ENCODE peak calls at places on chromosomes 11 and 22, in four cellular contexts. T is PC-3, N is neural progenitor cell, W is HCT116. K is an unnamed sample. For H3K36me3 and H3K4me1, the result is how much of the 10 kb centered on the place peaks cover.

GRCh38 chr11:94519478-94520084 is 7.3 kb downstream of the C11orf97 start:
- DNase-seq in N (peak), W (peak), T (peak), K (no peak)

GRCh38 chr11:85685131-85685819 is 720 bp downstream of the CCDC89 start:
- DNase-seq in W (no peak), T (no peak), N (no peak), K (peak)

GRCh38 chr11:126059238-126059761 is 3.4 kb downstream of the CDON start:
- DNase-seq in T (no peak), W (no peak), N (peak), K (no peak)

GRCh38 chr11:13939952-13940610 is 22.4 kb upstream of the SPON1 start:
- DNase-seq in N (no peak), T (peak), W (peak), K (no peak)

GRCh38 chr11:10021563-10021962 is 272.5 kb downstream of the SBF2 start:
- DNase-seq in W (no peak), N (no peak), T (no peak), K (no peak)

GRCh38 chr11:2099523-2100316 is 39.5 kb downstream of the IGF2 start:
- DNase-seq in N (no peak), W (no peak), T (peak), K (no peak)

GRCh38 chr11:36928621-36929020 is 330.6 kb upstream of the RAG2 start:
- DNase-seq in N (no peak), T (no peak), W (no peak), K (no peak)

GRCh38 chr11:29319231-29319630 is 697.6 kb downstream of the KCNA4 start:
- DNase-seq in N (no peak), T (no peak), W (no peak), K (no peak)

GRCh38 chr11:84476581-84476980 is 1150.6 kb downstream of the DLG2 start:
- DNase-seq in T (no peak), W (no peak), N (peak), K (peak)

GRCh38 chr11:87299041-87299481 is 261.3 kb downstream of the TMEM135 start:
- DNase-seq in N (no peak), T (peak), W (no peak), K (no peak)

GRCh38 chr22:24761888-24762675 is 12.4 kb downstream of the PIWIL3 start:
- DNase-seq in W (no peak), N (no peak), T (no peak), K (no peak)

GRCh38 chr11:122235615-122236014 is 119.6 kb upstream of the BLID start:
- DNase-seq in N (no peak), W (no peak), T (peak), K (no peak)

GRCh38 chr11:905952-906351 is 4.7 kb downstream of the CHID1 start:
- DNase-seq in T (no peak), W (no peak), N (no peak), K (no peak)

GRCh38 chr11:29127456-29127855 is 889.4 kb downstream of the KCNA4 start:
- DNase-seq in W (no peak), T (no peak), N (no peak), K (no peak)

GRCh38 chr11:6833329-6833728 is 12.2 kb upstream of the OR10A5 start:
- DNase-seq in T (no peak), W (no peak), N (no peak), K (no peak)

GRCh38 chr22:28141614-28142013 is 222.6 kb upstream of the PITPNB start:
- DNase-seq in T (peak), W (no peak), N (no peak), K (no peak)

GRCh38 chr11:86508604-86509471 is 134.2 kb downstream of the CCDC81 start:
- DNase-seq in T (peak), N (no peak), W (no peak), K (no peak)

GRCh38 chr11:57255618-57256017 is 18.6 kb upstream of the APLNR start:
- DNase-seq in T (peak), W (no peak), N (no peak), K (no peak)

GRCh38 chr11:73961321-73961720 is 10.5 kb downstream of the DNAJB13 start:
- DNase-seq in N (no peak), W (no peak), T (peak), K (no peak)

GRCh38 chr11:415640-416041 is 842 bp upstream of the SIGIRR start:
- DNase-seq in T (no peak), N (no peak), W (no peak), K (no peak)

GRCh38 chr11:116512841-116513240 is 259.9 kb downstream of the BUD13 start:
- DNase-seq in N (no peak), T (no peak), W (no peak), K (no peak)

GRCh38 chr22:50486561-50487289 is at the start of gene MIOX:
- DNase-seq in N (no peak), W (no peak), T (no peak), K (peak)

GRCh38 chr11:108558222-108558621 is 35.3 kb downstream of the EXPH5 start:
- DNase-seq in T (no peak), W (no peak), N (no peak), K (no peak)

GRCh38 chr22:26617251-26618199 is at the start of gene CRYBB1:
- DNase-seq in N (peak), T (no peak), W (no peak), K (no peak)

GRCh38 chr11:64896448-64897022 is 18.1 kb upstream of the EHD1 start:
- DNase-seq in T (no peak), N (no peak), W (no peak), K (no peak)

GRCh38 chr22:48794906-48795305 is 1032.8 kb downstream of the BRD1 start:
- DNase-seq in N (no peak), W (no peak), T (no peak), K (no peak)

GRCh38 chr11:6646040-6646439 is 9.6 kb downstream of the DCHS1 start:
- DNase-seq in W (no peak), N (no peak), T (no peak), K (no peak)

GRCh38 chr22:29216873-29217666 is 11.4 kb downstream of the EMID1 start:
- DNase-seq in W (no peak), N (no peak), T (no peak), K (no peak)

GRCh38 chr11:94873910-94874575 is 99.3 kb downstream of the CWC15 start:
- DNase-seq in W (no peak), T (no peak), N (no peak), K (no peak)

GRCh38 chr11:119027561-119028345 is 2.9 kb downstream of the SLC37A4 start:
- DNase-seq in W (no peak), N (no peak), T (no peak), K (no peak)

GRCh38 chr22:25039754-25040153 is 87.2 kb downstream of the KIAA1671 start:
- DNase-seq in T (no peak), N (no peak), W (no peak), K (no peak)

GRCh38 chr11:17171916-17172315 is 35.9 kb downstream of the PIK3C2A start:
- DNase-seq in N (no peak), T (no peak), W (no peak), K (no peak)

GRCh38 chr11:70206977-70207376 is 3.9 kb downstream of the FADD start:
- DNase-seq in T (no peak), N (no peak), W (no peak), K (no peak)

DNA sequence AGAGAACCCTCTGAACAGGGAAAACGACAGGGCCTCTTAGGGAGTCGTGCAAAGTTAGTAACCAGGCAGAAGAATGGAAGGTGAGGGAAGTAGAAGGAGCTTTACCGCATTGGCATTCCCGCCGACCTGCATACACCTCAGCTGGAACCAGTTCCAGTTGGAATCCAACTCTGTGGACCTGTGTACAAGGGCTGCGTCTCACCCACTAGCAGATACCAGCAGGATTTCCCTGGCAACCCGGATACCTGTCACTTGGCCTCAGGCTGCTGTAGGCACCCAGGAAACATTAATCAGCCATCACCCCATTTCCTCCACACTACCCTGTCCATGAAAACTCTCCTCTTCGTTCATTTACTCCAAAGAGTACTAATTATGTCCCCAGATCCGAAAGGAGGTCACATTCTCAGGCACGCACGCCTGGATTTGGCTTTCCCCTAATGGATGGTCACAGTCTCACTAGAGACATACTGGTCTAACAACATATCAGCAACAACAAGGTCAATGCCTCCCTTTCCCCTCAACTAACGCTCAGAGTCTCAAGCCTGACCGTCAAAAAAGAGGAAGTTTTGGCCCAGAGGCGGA is 842 bp downstream of the ARFGAP2 start:
- DNase-seq in N (no peak), W (no peak), T (peak), K (no peak)
- H3K36me3 ChIP-seq in N (under half), W (under half), T (under half), K (under half)

GRCh38 chr11:68308068-68308467 is 4.3 kb upstream of the LRP5 start:
- DNase-seq in T (no peak), N (no peak), W (no peak), K (no peak)
- H3K4me3 ChIP-seq in T (no peak), N (no peak), W (no peak), K (no peak)

GRCh38 chr11:130114281-130114680 is 44.6 kb downstream of the APLP2 start:
- DNase-seq in W (no peak), N (no peak), T (no peak), K (no peak)
- H3K4me1 ChIP-seq in W (under half), N (under half), T (under half), K (under half)

DNA sequence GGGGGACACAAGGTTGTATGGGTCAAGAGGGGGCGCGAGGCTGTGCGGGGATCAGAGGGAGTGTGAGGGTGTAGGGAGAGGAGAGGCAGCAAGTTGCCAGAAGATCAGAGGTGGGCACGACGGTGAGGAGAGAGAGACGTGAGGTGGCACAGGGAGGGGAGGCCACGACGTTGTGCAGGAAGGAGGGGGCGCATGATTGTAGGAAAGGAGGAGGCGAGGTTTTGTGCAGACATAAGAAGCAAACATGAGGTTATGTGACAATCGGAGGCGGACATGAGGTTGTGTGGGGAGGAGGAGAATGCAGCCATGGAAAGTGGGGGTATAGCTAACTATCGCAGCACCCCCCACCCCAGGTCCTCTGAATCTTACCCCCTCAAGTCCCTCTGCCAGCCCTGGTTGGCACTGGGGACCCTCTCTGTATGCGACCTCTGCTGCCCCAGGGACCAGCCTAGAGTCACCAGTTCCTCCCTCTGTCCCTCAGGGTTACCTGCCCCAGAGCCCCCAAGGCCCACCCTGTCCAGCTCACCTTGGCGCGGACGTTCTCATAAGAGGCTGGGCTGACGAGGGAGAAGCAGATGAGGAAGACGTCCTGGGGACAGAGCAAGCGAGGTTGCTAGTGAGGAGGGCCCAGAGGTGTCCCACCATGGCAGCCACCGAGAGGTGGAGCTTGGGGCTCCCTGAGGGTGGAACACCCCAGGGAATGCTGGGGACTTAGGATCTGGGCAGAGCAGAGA is 12.5 kb downstream of the RAC2 start:
- DNase-seq in T (no peak), W (no peak), N (no peak), K (no peak)
- H3K36me3 ChIP-seq in T (under half), W (under half), N (under half), K (under half)

GRCh38 chr22:37565830-37566229 is 5.5 kb downstream of the CDC42EP1 start:
- DNase-seq in N (no peak), T (no peak), W (no peak), K (no peak)

GRCh38 chr22:37566903-37567798 is 6.9 kb downstream of the CDC42EP1 start:
- DNase-seq in N (peak), T (peak), W (peak), K (peak)

GRCh38 chr22:37567991-37568390 is 7.7 kb downstream of the CDC42EP1 start:
- DNase-seq in N (no peak), W (no peak), T (no peak), K (no peak)

GRCh38 chr22:37568448-37569008 is 8.2 kb downstream of the CDC42EP1 start:
- DNase-seq in N (no peak), W (no peak), T (no peak), K (no peak)

GRCh38 chr22:37566329-37566837 is 6.1 kb downstream of the CDC42EP1 start:
- DNase-seq in W (no peak), N (no peak), T (no peak), K (no peak)
- H3K4me3 ChIP-seq in W (no peak), N (no peak), T (no peak), K (no peak)

DNA sequence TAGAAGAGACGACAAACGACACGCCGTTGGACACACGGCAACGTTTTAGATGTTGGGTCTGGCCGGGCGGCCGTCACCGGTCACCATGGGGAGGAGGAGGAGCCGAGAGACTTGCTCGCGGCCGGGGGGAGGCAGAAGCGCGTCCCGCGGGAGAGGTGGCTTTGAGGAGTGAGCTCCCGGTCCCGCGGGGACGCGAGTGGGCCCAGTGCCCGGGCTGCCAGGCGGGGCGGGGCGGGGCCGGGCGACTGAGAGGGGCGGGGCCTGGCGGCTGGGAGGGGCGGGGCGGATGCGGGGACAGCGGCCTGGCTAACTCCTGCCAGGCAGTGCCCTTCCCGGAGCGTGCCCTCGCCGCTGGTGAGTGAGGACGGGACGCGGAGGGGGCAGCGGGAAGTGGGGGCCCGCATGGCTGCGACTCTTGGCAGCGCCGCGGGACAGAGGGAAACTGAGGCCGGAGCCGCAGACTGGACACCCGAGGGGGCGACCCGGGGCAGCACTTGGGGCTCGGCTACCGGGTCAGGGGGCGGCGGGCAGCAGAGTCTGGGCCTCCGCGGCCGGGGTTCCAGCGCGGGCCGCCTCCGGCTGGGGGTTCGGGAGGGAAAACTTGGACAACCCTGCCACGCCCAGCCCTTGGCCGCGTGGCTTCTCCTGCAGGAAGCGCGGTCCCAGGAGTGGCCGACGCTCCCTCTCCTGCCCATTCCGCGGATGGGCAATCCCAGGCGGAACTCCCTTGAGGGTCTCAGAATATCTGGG is at the start of gene TSPO:
- DNase-seq in W (no peak), T (peak), N (peak), K (peak)
- H3K4me1 ChIP-seq in W (under half), T (under half), N (under half), K (under half)

GRCh38 chr22:19494676-19495173 is 15.0 kb downstream of the CDC45 start:
- DNase-seq in T (no peak), W (no peak), N (no peak), K (no peak)
- H3K36me3 ChIP-seq in T (under half), W (under half), N (under half), K (half or more)

GRCh38 chr11:72040497-72041363 is 39.6 kb downstream of the NUMA1 start:
- DNase-seq in W (peak), N (peak), T (peak), K (peak)

GRCh38 chr11:72039108-72039850 is 40.6 kb downstream of the IL18BP start:
- DNase-seq in N (no peak), W (no peak), T (no peak), K (no peak)

GRCh38 chr11:72036687-72037086 is 38.0 kb downstream of the IL18BP start:
- DNase-seq in T (no peak), W (no peak), N (no peak), K (no peak)

GRCh38 chr11:72037554-72038311 is 39.0 kb downstream of the IL18BP start:
- DNase-seq in N (no peak), T (no peak), W (no peak), K (no peak)

GRCh38 chr11:72038491-72038890 is 39.8 kb downstream of the IL18BP start:
- DNase-seq in N (no peak), T (peak), W (no peak), K (no peak)
- H3K4me3 ChIP-seq in N (peak), T (peak), W (no peak), K (peak)

K was measured in BE2C.